ENCODE peak calls at places on chromosomes 13 and 19, in nine cellular contexts. Y is SW 1271; M is naive B cell; K is NCI-H1092 treated with DMSO at 0.1 percent for 48 hours; W is stimulated activated CD8-positive, alpha-beta memory T cell treated with anti-CD3 and anti-CD28 coated beads, Interleukin-4, amount 100 ng/mL, for 1 hour; B is non-pigmented ciliary epithelial cell; N is tibial nerve; E is activated naive CD8-positive, alpha-beta T cell treated with anti-CD3 and anti-CD28 coated beads, Interleukin-2, amount 50 U/mL, for 24 hours; V is activated CD4-positive, alpha-beta T cell treated with anti-CD3 and anti-CD28 coated beads, Interleukin-2, amount 50 U/mL, for 4 hours. Z is an unnamed sample.

GRCh38 chr13:33862006-33862405 is 44.1 kb downstream of the RFC3 start:
- DNase-seq in Y (no peak), M (no peak), K (no peak), W (no peak), B (no peak), N (no peak), E (no peak), V (no peak), Z (no peak)

GRCh38 chr13:23140492-23140891 is 40.3 kb upstream of the SGCG start:
- DNase-seq in Y (no peak), M (no peak), K (no peak), W (no peak), B (no peak), N (no peak), E (no peak), V (no peak), Z (no peak)

GRCh38 chr19:44794610-44795009 is 14.3 kb upstream of the BCAM start:
- DNase-seq in Y (no peak), M (no peak), K (no peak), W (no peak), B (no peak), N (no peak), E (no peak), V (no peak), Z (no peak)

GRCh38 chr13:52737900-52738299 is 1.7 kb downstream of the CNMD start:
- DNase-seq in Y (no peak), M (no peak), K (peak), W (no peak), B (no peak), N (no peak), E (no peak), V (no peak), Z (no peak)

GRCh38 chr13:20721454-20722357 is 18.2 kb downstream of the IL17D start:
- DNase-seq in Y (no peak), M (peak), K (peak), W (no peak), B (no peak), N (peak), E (peak), V (no peak), Z (no peak)

GRCh38 chr19:1210227-1210538 is 4.6 kb downstream of the STK11 start:
- DNase-seq in Y (no peak), M (no peak), K (no peak), W (no peak), B (no peak), N (no peak), E (no peak), V (no peak), Z (no peak)

GRCh38 chr19:1254081-1254527 is 5.7 kb downstream of the MIDN start:
- DNase-seq in Y (no peak), M (no peak), K (no peak), W (no peak), B (no peak), N (no peak), E (no peak), V (no peak), Z (no peak)

GRCh38 chr13:113647351-113648217 is 10.4 kb downstream of the ATP4B start:
- DNase-seq in Y (peak), M (no peak), K (peak), W (no peak), B (no peak), N (peak), E (no peak), V (no peak), Z (peak)

Z was measured in GM04503.